ENCODE peak calls at places on chromosomes 5 and 9, in ten cellular contexts. One of them, this sample, is unnamed.

GRCh38 chr9:20646656-20647055 is 24.4 kb upstream of the MLLT3 start:
- DNase-seq in right atrium auricular region: no peak
- DNase-seq in lower lobe of right lung: no peak
- DNase-seq in iPS DF 6.9: no peak
- DNase-seq in colonic mucosa: no peak
- DNase-seq in lung: no peak
- DNase-seq in upper lobe of right lung: no peak
- DNase-seq in CD8-positive, alpha-beta memory T cell: no peak
- DNase-seq in fibroblast of lung: peak; percentile 8
- DNase-seq in cardiac muscle cell: peak; percentile 46
- DNase-seq in this sample: no peak

GRCh38 chr5:141681695-141682641 is at the start of gene ARAP3:
- DNase-seq in iPS DF 6.9: no peak
- DNase-seq in cardiac muscle cell: peak; percentile 71
- DNase-seq in fibroblast of lung: peak; percentile 86
- DNase-seq in right atrium auricular region: peak; percentile 81
- DNase-seq in upper lobe of right lung: peak; percentile 96
- DNase-seq in colonic mucosa: peak; percentile 88
- DNase-seq in lung: peak; percentile 88
- DNase-seq in CD8-positive, alpha-beta memory T cell: peak; percentile 32
- DNase-seq in lower lobe of right lung: peak; percentile 94
- DNase-seq in this sample: peak; percentile 81

GRCh38 chr9:72304538-72304937 is 60.5 kb downstream of the ZFAND5 start:
- DNase-seq in lower lobe of right lung: no peak
- DNase-seq in fibroblast of lung: no peak
- DNase-seq in cardiac muscle cell: no peak
- DNase-seq in lung: no peak
- DNase-seq in upper lobe of right lung: no peak
- DNase-seq in right atrium auricular region: no peak
- DNase-seq in colonic mucosa: no peak
- DNase-seq in CD8-positive, alpha-beta memory T cell: no peak
- DNase-seq in iPS DF 6.9: no peak
- DNase-seq in this sample: no peak

GRCh38 chr5:177513500-177513899 is 3.3 kb downstream of the DDX41 start:
- DNase-seq in CD8-positive, alpha-beta memory T cell: no peak
- DNase-seq in colonic mucosa: no peak
- DNase-seq in cardiac muscle cell: no peak
- DNase-seq in fibroblast of lung: no peak
- DNase-seq in right atrium auricular region: no peak
- DNase-seq in lower lobe of right lung: no peak
- DNase-seq in upper lobe of right lung: no peak
- DNase-seq in lung: no peak
- DNase-seq in iPS DF 6.9: no peak
- DNase-seq in this sample: no peak

GRCh38 chr5:80576383-80576782 is 6.3 kb upstream of the ANKRD34B start:
- DNase-seq in colonic mucosa: no peak
- DNase-seq in right atrium auricular region: no peak
- DNase-seq in fibroblast of lung: no peak
- DNase-seq in lower lobe of right lung: no peak
- DNase-seq in cardiac muscle cell: no peak
- DNase-seq in iPS DF 6.9: no peak
- DNase-seq in lung: no peak
- DNase-seq in CD8-positive, alpha-beta memory T cell: no peak
- DNase-seq in upper lobe of right lung: no peak
- DNase-seq in this sample: no peak

GRCh38 chr5:13248236-13248635 is 696.3 kb downstream of the DNAH5 start:
- DNase-seq in iPS DF 6.9: no peak
- DNase-seq in fibroblast of lung: peak; percentile 58
- DNase-seq in lung: no peak
- DNase-seq in CD8-positive, alpha-beta memory T cell: no peak
- DNase-seq in cardiac muscle cell: no peak
- DNase-seq in lower lobe of right lung: no peak
- DNase-seq in upper lobe of right lung: no peak
- DNase-seq in colonic mucosa: no peak
- DNase-seq in right atrium auricular region: no peak
- DNase-seq in this sample: no peak

GRCh38 chr5:41418220-41419031 is 92.0 kb downstream of the PLCXD3 start:
- DNase-seq in upper lobe of right lung: no peak
- DNase-seq in iPS DF 6.9: no peak
- DNase-seq in cardiac muscle cell: peak; percentile 24
- DNase-seq in lower lobe of right lung: no peak
- DNase-seq in right atrium auricular region: no peak
- DNase-seq in lung: no peak
- DNase-seq in colonic mucosa: no peak
- DNase-seq in CD8-positive, alpha-beta memory T cell: no peak
- DNase-seq in fibroblast of lung: peak; percentile 63
- DNase-seq in this sample: no peak

GRCh38 chr5:94793113-94793815 is 174.8 kb downstream of the SLF1 start:
- DNase-seq in iPS DF 6.9: no peak
- DNase-seq in fibroblast of lung: peak; percentile 98
- DNase-seq in right atrium auricular region: no peak
- DNase-seq in lung: no peak
- DNase-seq in CD8-positive, alpha-beta memory T cell: no peak
- DNase-seq in lower lobe of right lung: no peak
- DNase-seq in colonic mucosa: no peak
- DNase-seq in cardiac muscle cell: no peak
- DNase-seq in upper lobe of right lung: no peak
- DNase-seq in this sample: no peak

GRCh38 chr5:93141969-93142368 is 439.1 kb downstream of the NR2F1-AS1 start:
- DNase-seq in CD8-positive, alpha-beta memory T cell: no peak
- DNase-seq in lung: no peak
- DNase-seq in lower lobe of right lung: no peak
- DNase-seq in iPS DF 6.9: no peak
- DNase-seq in cardiac muscle cell: no peak
- DNase-seq in colonic mucosa: no peak
- DNase-seq in right atrium auricular region: no peak
- DNase-seq in upper lobe of right lung: no peak
- DNase-seq in fibroblast of lung: no peak
- DNase-seq in this sample: no peak

DNA sequence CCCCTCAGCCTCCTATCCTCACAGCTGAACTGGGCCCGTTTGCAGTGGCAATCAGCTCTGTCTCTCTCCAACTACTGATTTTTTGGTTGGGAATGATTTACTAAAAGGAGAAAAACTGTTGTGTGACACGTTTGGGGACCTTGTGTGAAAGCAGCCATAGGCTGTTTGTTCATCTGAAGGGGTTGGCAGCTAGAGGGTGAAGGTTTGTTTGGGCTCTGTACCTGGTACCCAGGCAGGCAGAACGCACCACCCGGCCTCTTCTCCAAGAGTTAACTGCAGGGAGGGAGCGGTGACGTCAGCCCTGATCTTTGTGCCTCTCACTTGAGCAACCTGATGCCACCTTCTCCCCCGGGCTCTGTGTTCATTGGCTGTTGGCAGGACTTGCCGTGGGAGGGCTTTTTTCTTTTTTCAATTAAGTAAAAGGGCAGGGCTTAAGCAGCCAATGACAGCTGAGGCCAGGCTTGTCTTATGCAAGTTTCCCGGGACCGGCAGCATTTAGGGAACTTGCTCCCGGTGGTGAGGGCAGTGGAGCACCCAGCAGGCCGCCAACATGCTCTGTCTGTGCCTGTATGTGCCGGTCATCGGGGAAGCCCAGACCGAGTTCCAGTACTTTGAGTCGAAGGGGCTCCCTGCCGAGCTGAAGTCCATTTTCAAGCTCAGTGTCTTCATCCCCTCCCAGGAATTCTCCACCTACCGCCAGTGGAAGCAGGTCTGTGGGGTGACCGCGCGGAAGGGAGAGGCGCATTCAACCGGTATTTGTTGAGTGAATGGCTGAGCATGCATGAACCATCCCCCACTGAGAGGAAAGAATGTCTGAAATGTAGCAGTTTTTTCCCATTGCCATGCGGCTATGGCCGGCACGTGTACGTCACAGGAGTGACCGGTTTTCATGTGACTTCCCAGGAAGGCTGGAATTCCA is 29.3 kb downstream of the PTGES2 start:
- DNase-seq in colonic mucosa: peak; percentile 96
- DNase-seq in fibroblast of lung: peak; percentile 98
- DNase-seq in cardiac muscle cell: peak; percentile 99
- DNase-seq in right atrium auricular region: peak; percentile 99
- DNase-seq in upper lobe of right lung: peak; percentile 95
- DNase-seq in iPS DF 6.9: peak; percentile 91
- DNase-seq in CD8-positive, alpha-beta memory T cell: peak; percentile 14
- DNase-seq in lung: peak; percentile 95
- DNase-seq in lower lobe of right lung: peak; percentile 97
- DNase-seq in this sample: peak; percentile 89
- H3K4me3 ChIP-seq in colonic mucosa: peak overlapping the region; percentile 40
- H3K4me3 ChIP-seq in fibroblast of lung: peak overlapping the region; percentile 64
- H3K4me3 ChIP-seq in cardiac muscle cell: peak overlapping the region; percentile 31
- H3K4me3 ChIP-seq in right atrium auricular region: peak overlapping the region; percentile 46
- H3K4me3 ChIP-seq in upper lobe of right lung: peak overlapping the region; percentile 68
- H3K4me3 ChIP-seq in iPS DF 6.9: peak overlapping the region; percentile 35
- H3K4me3 ChIP-seq in CD8-positive, alpha-beta memory T cell: no peak overlapping the region
- H3K4me3 ChIP-seq in lung: peak overlapping the region; percentile 66
- H3K4me3 ChIP-seq in lower lobe of right lung: peak overlapping the region; percentile 61
- H3K4me3 ChIP-seq in this sample: peak overlapping the region; percentile 49

GRCh38 chr5:131260895-131261294 is 3.0 kb upstream of the CDC42SE2 start:
- DNase-seq in colonic mucosa: no peak
- DNase-seq in fibroblast of lung: no peak
- DNase-seq in lower lobe of right lung: no peak
- DNase-seq in cardiac muscle cell: no peak
- DNase-seq in lung: no peak
- DNase-seq in right atrium auricular region: no peak
- DNase-seq in upper lobe of right lung: no peak
- DNase-seq in CD8-positive, alpha-beta memory T cell: no peak
- DNase-seq in iPS DF 6.9: no peak
- DNase-seq in this sample: no peak

GRCh38 chr5:131261483-131261882 is 2.4 kb upstream of the CDC42SE2 start:
- DNase-seq in lung: no peak
- DNase-seq in iPS DF 6.9: no peak
- DNase-seq in fibroblast of lung: no peak
- DNase-seq in cardiac muscle cell: no peak
- DNase-seq in right atrium auricular region: no peak
- DNase-seq in lower lobe of right lung: no peak
- DNase-seq in upper lobe of right lung: no peak
- DNase-seq in CD8-positive, alpha-beta memory T cell: no peak
- DNase-seq in colonic mucosa: no peak
- DNase-seq in this sample: no peak

GRCh38 chr5:131263648-131264452 is at the start of gene CDC42SE2:
- DNase-seq in iPS DF 6.9: peak; percentile 66
- DNase-seq in CD8-positive, alpha-beta memory T cell: peak; percentile 83
- DNase-seq in lower lobe of right lung: peak; percentile 89
- DNase-seq in right atrium auricular region: peak; percentile 67
- DNase-seq in lung: peak; percentile 81
- DNase-seq in upper lobe of right lung: peak; percentile 93
- DNase-seq in cardiac muscle cell: peak; percentile 95
- DNase-seq in fibroblast of lung: peak; percentile 83
- DNase-seq in colonic mucosa: peak; percentile 86
- DNase-seq in this sample: peak; percentile 86

GRCh38 chr5:131264453-131265200 is 774 bp downstream of the CDC42SE2 start:
- DNase-seq in iPS DF 6.9: no peak
- DNase-seq in right atrium auricular region: no peak
- DNase-seq in lower lobe of right lung: peak; percentile 63
- DNase-seq in lung: peak; percentile 36
- DNase-seq in CD8-positive, alpha-beta memory T cell: no peak
- DNase-seq in cardiac muscle cell: peak; percentile 67
- DNase-seq in upper lobe of right lung: peak; percentile 71
- DNase-seq in fibroblast of lung: peak; percentile 46
- DNase-seq in colonic mucosa: peak; percentile 57
- DNase-seq in this sample: no peak

GRCh38 chr5:131262953-131263541 is 806 bp upstream of the CDC42SE2 start:
- DNase-seq in right atrium auricular region: no peak
- DNase-seq in fibroblast of lung: no peak
- DNase-seq in iPS DF 6.9: no peak
- DNase-seq in lung: no peak
- DNase-seq in CD8-positive, alpha-beta memory T cell: no peak
- DNase-seq in cardiac muscle cell: no peak
- DNase-seq in upper lobe of right lung: no peak
- DNase-seq in lower lobe of right lung: no peak
- DNase-seq in colonic mucosa: no peak
- DNase-seq in this sample: no peak
- H3K27ac ChIP-seq in right atrium auricular region: peak overlapping the region; percentile 89
- H3K27ac ChIP-seq in fibroblast of lung: peak overlapping the region; percentile 57
- H3K27ac ChIP-seq in iPS DF 6.9: no peak overlapping the region
- H3K27ac ChIP-seq in lung: no peak overlapping the region
- H3K27ac ChIP-seq in CD8-positive, alpha-beta memory T cell: peak overlapping the region; percentile 77
- H3K27ac ChIP-seq in cardiac muscle cell: peak overlapping the region; percentile 90
- H3K27ac ChIP-seq in upper lobe of right lung: peak overlapping the region; percentile 92
- H3K27ac ChIP-seq in lower lobe of right lung: peak overlapping the region; percentile 94
- H3K27ac ChIP-seq in colonic mucosa: peak overlapping the region; percentile 96
- H3K27ac ChIP-seq in this sample: peak overlapping the region; percentile 88

GRCh38 chr5:170502692-170503091 is 1.1 kb upstream of the KCNIP1 start:
- DNase-seq in lower lobe of right lung: no peak
- DNase-seq in right atrium auricular region: no peak
- DNase-seq in cardiac muscle cell: no peak
- DNase-seq in lung: no peak
- DNase-seq in iPS DF 6.9: no peak
- DNase-seq in upper lobe of right lung: no peak
- DNase-seq in colonic mucosa: no peak
- DNase-seq in CD8-positive, alpha-beta memory T cell: no peak
- DNase-seq in fibroblast of lung: no peak
- DNase-seq in this sample: no peak

GRCh38 chr5:170508036-170508435 is 4.2 kb downstream of the KCNIP1 start:
- DNase-seq in right atrium auricular region: no peak
- DNase-seq in fibroblast of lung: peak; percentile 12
- DNase-seq in lower lobe of right lung: no peak
- DNase-seq in iPS DF 6.9: no peak
- DNase-seq in upper lobe of right lung: no peak
- DNase-seq in lung: no peak
- DNase-seq in CD8-positive, alpha-beta memory T cell: no peak
- DNase-seq in colonic mucosa: no peak
- DNase-seq in cardiac muscle cell: no peak
- DNase-seq in this sample: no peak

GRCh38 chr5:170503970-170504525 is at the start of gene KCNIP1:
- DNase-seq in upper lobe of right lung: no peak
- DNase-seq in lung: no peak
- DNase-seq in lower lobe of right lung: no peak
- DNase-seq in colonic mucosa: no peak
- DNase-seq in iPS DF 6.9: no peak
- DNase-seq in cardiac muscle cell: peak; percentile 80
- DNase-seq in right atrium auricular region: no peak
- DNase-seq in fibroblast of lung: peak; percentile 41
- DNase-seq in CD8-positive, alpha-beta memory T cell: no peak
- DNase-seq in this sample: no peak

GRCh38 chr5:170501931-170502330 is 1.9 kb upstream of the KCNIP1 start:
- DNase-seq in fibroblast of lung: no peak
- DNase-seq in lung: no peak
- DNase-seq in CD8-positive, alpha-beta memory T cell: no peak
- DNase-seq in cardiac muscle cell: no peak
- DNase-seq in lower lobe of right lung: no peak
- DNase-seq in colonic mucosa: no peak
- DNase-seq in right atrium auricular region: no peak
- DNase-seq in upper lobe of right lung: no peak
- DNase-seq in iPS DF 6.9: no peak
- DNase-seq in this sample: no peak

GRCh38 chr5:170504598-170505266 is 912 bp downstream of the KCNIP1 start:
- DNase-seq in lower lobe of right lung: no peak
- DNase-seq in CD8-positive, alpha-beta memory T cell: no peak
- DNase-seq in lung: no peak
- DNase-seq in cardiac muscle cell: no peak
- DNase-seq in fibroblast of lung: no peak
- DNase-seq in iPS DF 6.9: no peak
- DNase-seq in upper lobe of right lung: no peak
- DNase-seq in colonic mucosa: no peak
- DNase-seq in right atrium auricular region: no peak
- DNase-seq in this sample: no peak
- H3K4me1 ChIP-seq in lower lobe of right lung: no peaks in the 10 kb centered on the region
- H3K4me1 ChIP-seq in CD8-positive, alpha-beta memory T cell: no peaks in the 10 kb centered on the region
- H3K4me1 ChIP-seq in lung: peaks cover 3% of the 10 kb centered on the region
- H3K4me1 ChIP-seq in cardiac muscle cell: no peaks in the 10 kb centered on the region
- H3K4me1 ChIP-seq in fibroblast of lung: no peaks in the 10 kb centered on the region
- H3K4me1 ChIP-seq in iPS DF 6.9: peaks cover 3% of the 10 kb centered on the region
- H3K4me1 ChIP-seq in upper lobe of right lung: no peaks in the 10 kb centered on the region
- H3K4me1 ChIP-seq in colonic mucosa: no peaks in the 10 kb centered on the region
- H3K4me1 ChIP-seq in right atrium auricular region: peaks cover 8% of the 10 kb centered on the region
- H3K4me1 ChIP-seq in this sample: no peaks in the 10 kb centered on the region

GRCh38 chr9:121073038-121073437 is 1.7 kb upstream of the CNTRL start:
- DNase-seq in CD8-positive, alpha-beta memory T cell: no peak
- DNase-seq in iPS DF 6.9: no peak
- DNase-seq in lung: peak; percentile 72
- DNase-seq in lower lobe of right lung: peak; percentile 57
- DNase-seq in fibroblast of lung: peak; percentile 56
- DNase-seq in upper lobe of right lung: no peak
- DNase-seq in colonic mucosa: peak; percentile 34
- DNase-seq in right atrium auricular region: peak; percentile 90
- DNase-seq in cardiac muscle cell: no peak
- DNase-seq in this sample: no peak
- H3K4me3 ChIP-seq in CD8-positive, alpha-beta memory T cell: no peak overlapping the region
- H3K4me3 ChIP-seq in iPS DF 6.9: no peak overlapping the region
- H3K4me3 ChIP-seq in lung: no peak overlapping the region
- H3K4me3 ChIP-seq in lower lobe of right lung: peak overlapping the region; percentile 91
- H3K4me3 ChIP-seq in fibroblast of lung: peak overlapping the region; percentile 21
- H3K4me3 ChIP-seq in upper lobe of right lung: peak overlapping the region; percentile 77
- H3K4me3 ChIP-seq in colonic mucosa: no peak overlapping the region
- H3K4me3 ChIP-seq in right atrium auricular region: peak overlapping the region; percentile 1
- H3K4me3 ChIP-seq in cardiac muscle cell: no peak overlapping the region
- H3K4me3 ChIP-seq in this sample: no peak overlapping the region